ENCODE peak calls at places on chromosomes 2 and 18, in four cellular contexts. N is sigmoid colon, E is brain microvascular endothelial cell, R is right lobe of liver. Z is an unnamed sample. For H3K27me3, the result is how much of the 10 kb centered on the place peaks cover.

GRCh38 chr2:173657996-173658717 is 303.5 kb downstream of the CDCA7 start:
- DNase-seq in N (no peak), E (peak), R (no peak), Z (peak)

GRCh38 chr18:32032609-32033008 is 14.0 kb downstream of the RNF125 start:
- DNase-seq in N (no peak), E (no peak), R (no peak), Z (no peak)

GRCh38 chr18:9712606-9713005 is 4.5 kb downstream of the RAB31 start:
- DNase-seq in N (peak), E (no peak), R (peak), Z (no peak)

GRCh38 chr2:10141736-10142639 is 19.4 kb downstream of the RRM2 start:
- DNase-seq in N (peak), E (no peak), R (no peak), Z (peak)

GRCh38 chr18:59286341-59286740 is 13.1 kb upstream of the RAX start:
- DNase-seq in N (no peak), E (no peak), R (no peak), Z (no peak)

GRCh38 chr2:98472961-98473746 is 28.5 kb downstream of the INPP4A start:
- DNase-seq in N (peak), E (no peak), R (no peak), Z (no peak)

GRCh38 chr2:40213071-40213470 is 238.8 kb downstream of the SLC8A1 start:
- DNase-seq in N (no peak), E (peak), R (no peak), Z (no peak)

GRCh38 chr2:18625563-18625962 is 36.2 kb upstream of the NT5C1B start:
- DNase-seq in N (no peak), E (no peak), R (no peak), Z (no peak)

GRCh38 chr2:7795358-7796199 is 878.4 kb downstream of the RNF144A start:
- DNase-seq in N (no peak), E (no peak), R (no peak), Z (no peak)

GRCh38 chr2:152543717-152544116 is 173.5 kb downstream of the PRPF40A start:
- DNase-seq in N (no peak), E (no peak), R (no peak), Z (no peak)

GRCh38 chr2:228866044-228866443 is 405.0 kb downstream of the PID1 start:
- DNase-seq in N (no peak), E (no peak), R (no peak), Z (no peak)

GRCh38 chr18:68734311-68734710 is 19.4 kb upstream of the TMX3 start:
- DNase-seq in N (no peak), E (peak), R (no peak), Z (no peak)

GRCh38 chr2:45823723-45824206 is 172.3 kb downstream of the PRKCE start:
- DNase-seq in N (peak), E (no peak), R (peak), Z (no peak)

GRCh38 chr2:18752022-18752493 is 162.7 kb upstream of the NT5C1B start:
- DNase-seq in N (no peak), E (no peak), R (peak), Z (no peak)

GRCh38 chr2:437772-438393 is 150.0 kb upstream of the ALKAL2 start:
- DNase-seq in N (no peak), E (no peak), R (no peak), Z (no peak)

GRCh38 chr2:53549497-53549896 is 218.1 kb upstream of the CHAC2 start:
- DNase-seq in N (no peak), E (no peak), R (no peak), Z (no peak)

GRCh38 chr2:174606336-174606735 is 8.7 kb upstream of the WIPF1 start:
- DNase-seq in N (peak), E (peak), R (no peak), Z (no peak)

GRCh38 chr2:61247204-61247812 is 85.3 kb downstream of the C2orf74 start:
- DNase-seq in N (no peak), E (peak), R (no peak), Z (no peak)

GRCh38 chr2:8090748-8091700 is 590.8 kb upstream of the ID2 start:
- DNase-seq in N (peak), E (peak), R (no peak), Z (peak)

GRCh38 chr2:170324640-170325046 is 146.7 kb downstream of the MYO3B start:
- DNase-seq in N (no peak), E (peak), R (no peak), Z (no peak)

GRCh38 chr2:97951155-97951670 is 44.5 kb downstream of the TMEM131 start:
- DNase-seq in N (no peak), E (peak), R (no peak), Z (no peak)

GRCh38 chr2:41610501-41611242 is 437.1 kb upstream of the PKDCC start:
- DNase-seq in N (no peak), E (peak), R (no peak), Z (no peak)

GRCh38 chr2:191875859-191876258 is 29.0 kb upstream of the CAVIN2 start:
- DNase-seq in N (no peak), E (no peak), R (no peak), Z (no peak)

GRCh38 chr2:7672027-7672684 is 754.9 kb downstream of the RNF144A start:
- DNase-seq in N (no peak), E (peak), R (no peak), Z (no peak)

GRCh38 chr2:176018708-176019107 is 16.6 kb upstream of the LNPK start:
- DNase-seq in N (no peak), E (no peak), R (no peak), Z (no peak)

GRCh38 chr18:13608791-13609552 is 117.4 kb downstream of the FAM210A start:
- DNase-seq in N (no peak), E (no peak), R (no peak), Z (no peak)

GRCh38 chr2:134690629-134691215 is 28.1 kb downstream of the TMEM163 start:
- DNase-seq in N (no peak), E (no peak), R (no peak), Z (no peak)

GRCh38 chr2:134694411-134694810 is 24.4 kb downstream of the TMEM163 start:
- DNase-seq in N (no peak), E (no peak), R (no peak), Z (no peak)

GRCh38 chr2:134693359-134694330 is 25.2 kb downstream of the TMEM163 start:
- DNase-seq in N (no peak), E (no peak), R (no peak), Z (no peak)

GRCh38 chr2:134689303-134689702 is 29.5 kb downstream of the TMEM163 start:
- DNase-seq in N (no peak), E (no peak), R (no peak), Z (no peak)

GRCh38 chr2:134692461-134692860 is 26.3 kb downstream of the TMEM163 start:
- DNase-seq in N (no peak), E (no peak), R (no peak), Z (no peak)
- TF ChIP-seq CTCF in N (no peak), E (no peak), R (no peak), Z (no peak)

GRCh38 chr2:136327162-136327852 is 209.4 kb upstream of the CXCR4 start:
- DNase-seq in N (no peak), E (peak), R (no peak), Z (no peak)

GRCh38 chr2:136323935-136324334 is 206.0 kb upstream of the CXCR4 start:
- DNase-seq in N (no peak), E (no peak), R (no peak), Z (no peak)

GRCh38 chr2:136328396-136328795 is 210.4 kb upstream of the CXCR4 start:
- DNase-seq in N (no peak), E (no peak), R (no peak), Z (no peak)

GRCh38 chr2:136324966-136325365 is 207.0 kb upstream of the CXCR4 start:
- DNase-seq in N (no peak), E (no peak), R (no peak), Z (no peak)

GRCh38 chr2:136325844-136326291 is 207.9 kb upstream of the CXCR4 start:
- DNase-seq in N (no peak), E (no peak), R (no peak), Z (no peak)
- H3K27me3 ChIP-seq in N (under half), E (under half), R (under half), Z (under half)

GRCh38 chr2:239398536-239398935 is 2.3 kb downstream of the HDAC4 start:
- DNase-seq in N (peak), E (no peak), R (peak), Z (no peak)
- H3K27ac ChIP-seq in N (peak), E (no peak), R (no peak), Z (no peak)

DNA sequence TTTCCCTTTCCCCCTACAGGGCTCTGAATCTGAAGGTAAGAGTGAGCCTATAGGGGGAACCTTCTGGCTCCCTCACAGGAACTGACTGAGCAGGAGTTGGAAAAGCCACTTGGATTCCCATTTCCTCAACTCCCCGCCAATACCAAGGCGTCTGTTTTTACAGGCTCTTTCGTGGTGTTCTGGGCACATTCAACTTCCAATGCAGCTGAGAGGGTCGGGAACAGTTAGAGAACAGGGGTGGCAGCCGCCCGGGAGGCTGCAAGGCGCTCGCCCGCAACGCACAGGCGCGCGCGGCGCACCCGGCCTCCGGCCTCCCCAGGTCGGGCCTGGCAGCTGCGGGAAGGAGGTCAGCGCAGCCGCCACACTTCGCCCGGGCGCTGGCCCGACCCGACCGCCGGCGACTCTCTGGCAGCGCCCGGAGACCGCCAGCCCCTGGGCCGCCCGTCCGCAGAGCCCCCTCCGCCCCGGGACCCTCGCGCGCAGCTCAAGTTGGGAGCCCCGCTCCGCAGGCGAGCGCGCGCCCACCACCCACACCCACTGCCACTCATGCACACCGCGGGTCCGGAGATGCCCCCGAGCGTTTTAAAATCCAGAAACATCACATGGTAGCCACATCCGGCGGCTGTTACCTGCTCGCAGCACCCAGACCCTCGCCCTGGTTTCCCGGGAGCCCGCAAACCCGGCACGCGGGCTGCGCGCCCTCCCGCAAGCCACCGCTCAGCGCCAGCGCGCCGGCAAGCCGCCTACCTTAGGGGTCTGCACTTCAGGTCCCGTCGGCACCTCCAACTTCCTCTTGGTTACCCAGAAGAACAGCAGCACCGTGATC is 816 bp downstream of the GALNT14 start:
- DNase-seq in N (no peak), E (no peak), R (no peak), Z (no peak)
- TF ChIP-seq CTCF in N (no peak), E (peak), R (no peak), Z (no peak)

DNA sequence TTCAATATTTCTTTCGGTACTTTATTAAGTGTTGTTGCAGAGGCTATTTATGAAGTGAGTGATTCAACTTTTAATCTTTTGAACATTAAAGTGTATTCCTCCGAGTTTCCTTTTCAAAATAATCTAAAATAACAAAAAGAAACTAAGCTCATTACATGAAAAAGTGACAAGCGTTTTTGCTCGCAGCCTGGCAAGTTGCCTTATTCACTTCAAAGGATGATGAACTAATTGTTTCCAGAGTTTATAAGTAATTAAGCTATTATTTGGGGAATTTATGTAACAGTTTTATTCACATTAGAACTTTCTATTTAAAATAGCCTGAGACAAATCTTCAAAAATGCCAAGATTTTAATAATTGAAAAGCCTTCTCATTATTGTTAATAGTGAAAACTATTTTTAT is 149.1 kb downstream of the MEIS1 start:
- DNase-seq in N (no peak), E (no peak), R (no peak), Z (no peak)
- H3K27me3 ChIP-seq in N (under half), E (under half), R (under half), Z (under half)

GRCh38 chr2:215506604-215506990 is 70.7 kb upstream of the FN1 start:
- DNase-seq in N (no peak), E (no peak), R (no peak), Z (no peak)

GRCh38 chr2:215503381-215503780 is 67.5 kb upstream of the FN1 start:
- DNase-seq in N (no peak), E (no peak), R (no peak), Z (no peak)

GRCh38 chr2:215505044-215505786 is 69.3 kb upstream of the FN1 start:
- DNase-seq in N (no peak), E (peak), R (peak), Z (no peak)

GRCh38 chr2:215507126-215507525 is 71.3 kb upstream of the FN1 start:
- DNase-seq in N (no peak), E (no peak), R (no peak), Z (no peak)

DNA sequence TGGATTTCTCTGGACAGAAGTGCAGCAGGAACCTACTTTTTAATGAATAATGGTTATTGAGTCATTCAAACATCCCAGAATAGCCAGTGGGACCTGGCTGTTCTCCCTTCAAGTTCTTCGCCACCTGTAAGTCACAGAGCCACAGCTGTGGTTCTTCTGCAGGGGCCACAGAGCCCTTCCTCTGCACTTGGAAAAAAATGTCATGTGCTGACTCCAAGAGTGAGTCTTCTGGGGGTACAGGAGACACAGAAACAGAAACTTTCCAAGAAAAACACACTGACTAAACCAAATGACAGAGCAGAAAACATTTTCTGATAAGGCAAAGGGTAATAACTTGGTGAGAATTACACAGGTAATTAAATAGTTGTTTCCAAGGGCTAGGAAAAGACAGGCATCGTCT is 68.7 kb upstream of the FN1 start:
- DNase-seq in N (no peak), E (peak), R (no peak), Z (no peak)
- H3K27ac ChIP-seq in N (no peak), E (peak), R (no peak), Z (no peak)

GRCh38 chr2:131682122-131682944 is 154.6 kb downstream of the CCDC74A start:
- DNase-seq in N (peak), E (peak), R (peak), Z (peak)
- TF ChIP-seq CTCF in N (no peak), E (peak), R (no peak), Z (peak)